ENCODE peak calls at places on chromosome 13, in eight cellular contexts. F is esophagus squamous epithelium, C is breast epithelium, T is fibroblast of lung, D is right atrium auricular region, B is GM23248, Y is endothelial cell of umbilical vein, H is endodermal cell. S is an unnamed sample. For H3K4me1, the result is how much of the 10 kb centered on the place peaks cover.

GRCh38 chr13:39397221-39397620 is 205.8 kb downstream of the LHFPL6 start:
- DNase-seq in F (no peak), C (no peak), T (no peak), D (no peak), B (no peak), Y (no peak), H (no peak), S (no peak)

GRCh38 chr13:66675620-66676019 is 554.5 kb downstream of the PCDH9 start:
- DNase-seq in F (no peak), C (no peak), T (peak), D (no peak), B (no peak), Y (no peak), H (no peak), S (no peak)

GRCh38 chr13:66532146-66532545 is 698.0 kb downstream of the PCDH9 start:
- DNase-seq in F (no peak), C (no peak), T (peak), D (no peak), B (no peak), Y (no peak), H (no peak), S (peak)

GRCh38 chr13:98386632-98387031 is 190.3 kb downstream of the STK24 start:
- DNase-seq in F (no peak), C (no peak), T (no peak), D (no peak), B (no peak), Y (no peak), H (no peak), S (no peak)

GRCh38 chr13:74554581-74555290 is 420.5 kb upstream of the KLF12 start:
- DNase-seq in F (no peak), C (no peak), T (no peak), D (no peak), B (no peak), Y (no peak), H (no peak), S (no peak)

GRCh38 chr13:112069063-112069726 is 2.2 kb downstream of the SOX1 start:
- DNase-seq in F (no peak), C (no peak), T (no peak), D (no peak), B (no peak), Y (no peak), H (no peak), S (no peak)

GRCh38 chr13:95677564-95678386 is 836 bp downstream of the DNAJC3 start:
- DNase-seq in F (no peak), C (no peak), T (peak), D (peak), B (peak), Y (peak), H (no peak), S (peak)

GRCh38 chr13:24274452-24274971 is 34.9 kb upstream of the C1QTNF9 start:
- DNase-seq in F (no peak), C (no peak), T (peak), D (peak), B (no peak), Y (no peak), H (peak), S (no peak)

GRCh38 chr13:40102854-40103253 is 447.4 kb downstream of the COG6 start:
- DNase-seq in F (no peak), C (no peak), T (no peak), D (no peak), B (peak), Y (no peak), H (no peak), S (peak)

GRCh38 chr13:49539313-49539712 is 43.6 kb downstream of the PHF11 start:
- DNase-seq in F (no peak), C (no peak), T (no peak), D (no peak), B (no peak), Y (peak), H (no peak), S (no peak)

GRCh38 chr13:100633461-100633860 is 41.1 kb downstream of the TMTC4 start:
- DNase-seq in F (no peak), C (no peak), T (peak), D (no peak), B (peak), Y (no peak), H (no peak), S (peak)

GRCh38 chr13:112891477-112892401 is 77.3 kb upstream of the MCF2L start:
- DNase-seq in F (no peak), C (no peak), T (no peak), D (no peak), B (no peak), Y (no peak), H (peak), S (no peak)

GRCh38 chr13:110373617-110374016 is 66.5 kb downstream of the COL4A2 start:
- DNase-seq in F (no peak), C (no peak), T (no peak), D (no peak), B (no peak), Y (no peak), H (no peak), S (no peak)

GRCh38 chr13:42747399-42747873 is 33.9 kb upstream of the FAM216B start:
- DNase-seq in F (no peak), C (no peak), T (peak), D (no peak), B (peak), Y (peak), H (no peak), S (peak)

GRCh38 chr13:114140909-114141255 is 8.5 kb upstream of the RASA3 start:
- DNase-seq in F (no peak), C (no peak), T (no peak), D (no peak), B (no peak), Y (no peak), H (peak), S (no peak)
- H3K4me1 ChIP-seq in F (under half), C (under half), T (under half), D (under half), B (under half), Y (under half), H (under half), S (under half)

DNA sequence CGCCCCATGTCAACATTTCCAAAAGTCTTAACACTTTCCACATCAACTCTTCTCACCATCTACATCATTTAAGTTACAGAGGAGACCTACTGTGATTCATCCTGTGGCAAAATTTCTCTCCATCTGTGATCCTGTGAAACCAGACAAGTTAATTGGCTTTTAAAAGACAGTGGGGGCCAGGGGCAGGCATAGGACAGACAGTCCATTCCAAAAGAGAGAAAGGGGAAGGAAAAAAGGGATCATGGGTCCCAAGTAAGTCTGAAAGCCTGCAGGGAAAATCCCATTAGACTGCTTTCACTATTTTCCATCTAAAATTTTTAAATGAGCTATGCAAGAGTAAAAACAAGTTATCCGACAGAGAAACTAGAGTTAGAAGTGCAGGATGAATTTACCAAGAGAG is 121.0 kb downstream of the MRPL57 start:
- DNase-seq in F (no peak), C (no peak), T (no peak), D (no peak), B (peak), Y (no peak), H (peak), S (no peak)
- H3K4me3 ChIP-seq in F (peak), C (peak), T (peak), D (peak), B (peak), Y (no peak), H (peak), S (peak)

GRCh38 chr13:35858665-35859064 is 272.5 kb downstream of the DCLK1 start:
- DNase-seq in F (no peak), C (no peak), T (peak), D (no peak), B (no peak), Y (no peak), H (no peak), S (no peak)

GRCh38 chr13:35855531-35856019 is 275.6 kb downstream of the DCLK1 start:
- DNase-seq in F (no peak), C (no peak), T (no peak), D (no peak), B (peak), Y (no peak), H (peak), S (peak)

GRCh38 chr13:35856084-35856483 is 275.1 kb downstream of the DCLK1 start:
- DNase-seq in F (no peak), C (no peak), T (no peak), D (no peak), B (no peak), Y (no peak), H (peak), S (no peak)

GRCh38 chr13:35856721-35857346 is 274.3 kb downstream of the DCLK1 start:
- DNase-seq in F (no peak), C (no peak), T (no peak), D (no peak), B (peak), Y (no peak), H (no peak), S (no peak)

GRCh38 chr13:35857769-35858168 is 273.4 kb downstream of the DCLK1 start:
- DNase-seq in F (no peak), C (no peak), T (no peak), D (no peak), B (no peak), Y (no peak), H (peak), S (no peak)
- H3K4me1 ChIP-seq in F (under half), C (under half), T (under half), D (under half), B (under half), Y (under half), H (under half), S (under half)

GRCh38 chr13:106528711-106529414 is 6.6 kb downstream of the EFNB2 start:
- DNase-seq in F (no peak), C (no peak), T (no peak), D (no peak), B (no peak), Y (no peak), H (peak), S (no peak)

GRCh38 chr13:106529415-106530208 is 5.8 kb downstream of the EFNB2 start:
- DNase-seq in F (no peak), C (no peak), T (no peak), D (no peak), B (no peak), Y (peak), H (no peak), S (no peak)

GRCh38 chr13:106532111-106532929 is 3.1 kb downstream of the EFNB2 start:
- DNase-seq in F (no peak), C (no peak), T (peak), D (no peak), B (peak), Y (peak), H (peak), S (peak)

GRCh38 chr13:106530907-106531520 is 4.4 kb downstream of the EFNB2 start:
- DNase-seq in F (no peak), C (no peak), T (no peak), D (no peak), B (no peak), Y (peak), H (no peak), S (peak)

DNA sequence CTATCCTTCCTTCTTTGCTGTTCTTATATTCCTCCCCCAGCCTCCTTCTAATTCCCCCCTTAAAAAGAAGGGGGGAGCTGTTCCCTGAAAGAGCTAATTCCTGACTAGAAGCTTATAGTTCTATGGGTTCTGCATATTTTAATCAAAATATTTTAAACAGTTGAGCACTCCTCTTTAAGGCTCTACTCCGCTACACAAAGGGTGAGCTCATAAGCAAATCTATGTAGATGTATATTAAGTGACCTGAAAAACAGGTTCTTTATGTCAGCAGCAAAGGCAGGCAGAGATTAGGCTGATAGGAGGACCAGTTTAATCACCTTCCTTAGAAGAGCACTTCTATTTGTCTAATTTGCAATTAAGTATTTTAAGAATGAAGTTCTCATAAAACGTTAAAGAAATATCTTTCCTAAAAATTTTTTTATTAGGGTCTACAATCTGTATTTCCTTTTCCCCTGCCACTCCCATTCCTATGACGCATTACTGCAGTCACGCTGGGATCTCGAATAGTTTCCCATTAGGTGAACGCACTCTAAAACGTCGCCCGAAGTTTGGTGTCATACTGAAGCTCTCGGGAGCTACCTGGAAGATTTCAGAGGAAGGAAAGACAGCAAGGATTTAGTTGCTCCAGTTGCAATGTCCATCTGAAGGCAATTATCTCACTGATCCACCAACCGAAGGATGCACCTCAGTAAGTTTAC is 5.1 kb downstream of the EFNB2 start:
- DNase-seq in F (no peak), C (no peak), T (no peak), D (no peak), B (no peak), Y (peak), H (no peak), S (peak)
- H3K4me3 ChIP-seq in F (peak), C (peak), T (no peak), D (no peak), B (no peak), Y (no peak), H (peak), S (peak)

DNA sequence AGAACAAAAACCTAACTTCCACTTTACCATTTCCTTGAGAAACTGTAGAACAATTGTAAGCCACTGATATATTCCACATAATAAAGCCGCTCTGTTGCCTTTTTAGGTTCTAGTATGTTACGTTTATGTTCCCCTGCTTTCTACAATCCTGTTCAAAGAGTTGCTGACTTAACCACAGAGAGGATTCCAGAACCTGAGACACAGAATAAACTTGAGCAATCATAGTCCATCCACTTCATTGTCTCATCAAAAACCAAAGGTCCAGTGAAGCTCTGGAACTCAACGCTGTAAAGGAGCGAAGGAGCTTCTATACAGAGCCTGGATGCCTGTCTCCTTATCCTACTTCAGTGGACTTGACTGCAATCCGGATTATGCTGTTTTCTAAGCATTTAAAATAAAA is 4.6 kb downstream of the STARD13 start:
- DNase-seq in F (no peak), C (no peak), T (no peak), D (no peak), B (peak), Y (no peak), H (no peak), S (no peak)
- H3K4me1 ChIP-seq in F (under half), C (under half), T (under half), D (half or more), B (half or more), Y (half or more), H (under half), S (half or more)

DNA sequence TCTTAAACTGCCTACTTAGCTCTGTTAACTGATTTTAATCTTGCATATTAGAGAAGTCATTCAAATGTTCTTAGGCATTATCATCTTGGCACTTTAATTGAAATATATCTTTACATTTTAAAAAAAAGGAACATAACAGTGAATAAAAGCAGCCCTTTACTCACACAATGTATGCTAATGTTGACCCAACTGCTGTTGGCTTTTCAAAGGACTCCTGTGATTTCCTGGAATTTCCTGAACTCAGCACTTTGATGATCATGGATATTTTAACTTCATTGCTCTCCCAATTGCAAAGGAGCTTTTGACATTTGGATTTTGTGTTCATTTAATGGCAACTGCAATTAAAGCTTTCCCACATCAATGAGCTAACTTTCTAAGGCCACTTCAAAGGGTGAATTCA is 1230.3 kb downstream of the DIAPH3 start:
- DNase-seq in F (no peak), C (no peak), T (no peak), D (no peak), B (no peak), Y (no peak), H (no peak), S (no peak)
- H3K4me3 ChIP-seq in F (no peak), C (no peak), T (no peak), D (no peak), B (no peak), Y (no peak), H (no peak), S (no peak)

S was measured in PC-3.